ENCODE peak calls at places on chromosomes 13 and 19, in five cellular contexts. X is cardiac fibroblast, H is head of caudate nucleus, Q is ecto neural progenitor cell, W is esophagus squamous epithelium. G is an unnamed sample.
A peak's percentile ranks its signal among the peaks of the same experiment; 100 is the strongest.

GRCh38 chr19:57641715-57642234 is 8.8 kb downstream of the ZNF211 start:
- DNase-seq in W (no peak), H (no peak), X (no peak), Q (no peak), G (no peak)

GRCh38 chr19:17259118-17259780 is 5.3 kb downstream of the USHBP1 start:
- DNase-seq in Q (no peak), H (no peak), X (no peak), W (no peak), G (no peak)

GRCh38 chr19:49954092-49954825 is 6.7 kb downstream of the SIGLEC11 start:
- DNase-seq in H (no peak), Q (no peak), X (peak; percentile 60), W (no peak), G (no peak)

GRCh38 chr13:28684257-28684656 is 25.3 kb downstream of the POMP start:
- DNase-seq in Q (peak; percentile 78), W (no peak), X (no peak), H (no peak), G (no peak)

GRCh38 chr19:13036366-13036976 is 41.2 kb downstream of the NFIX start:
- DNase-seq in X (peak; percentile 76), Q (no peak), W (no peak), H (no peak), G (no peak)

GRCh38 chr13:40440990-40441820 is 225.2 kb downstream of the FOXO1 start:
- DNase-seq in W (no peak), H (peak; percentile 79), Q (no peak), X (peak; percentile 69), G (no peak)

GRCh38 chr13:100517135-100517534 is 71.5 kb downstream of the GGACT start:
- DNase-seq in X (no peak), W (no peak), Q (no peak), H (no peak), G (no peak)

GRCh38 chr13:95411641-95412040 is 110.4 kb upstream of the ABCC4 start:
- DNase-seq in Q (no peak), W (no peak), H (no peak), X (peak; percentile 39), G (no peak)

GRCh38 chr19:2528543-2529173 is 52.7 kb downstream of the GADD45B start:
- DNase-seq in W (no peak), H (no peak), Q (no peak), X (no peak), G (no peak)

GRCh38 chr19:19606021-19606420 is 12.5 kb downstream of the PBX4 start:
- DNase-seq in W (no peak), X (no peak), Q (no peak), H (no peak), G (no peak)